ENCODE peak calls at places on chromosome 17, in six cellular contexts. Y is transverse colon, P is colonic mucosa, U is body of pancreas, V is prostate gland, X is heart right ventricle. R is an unnamed sample.

GRCh38 chr17:7204335-7204734 is 15.3 kb downstream of the DLG4 start:
- DNase-seq in Y (no peak), P (no peak), U (no peak), V (no peak), X (no peak), R (no peak)

GRCh38 chr17:37261286-37261685 is 114.5 kb upstream of the C17orf78 start:
- DNase-seq in Y (no peak), P (no peak), U (no peak), V (no peak), X (no peak), R (no peak)

GRCh38 chr17:73748521-73748920 is 104.3 kb upstream of the SDK2 start:
- DNase-seq in Y (no peak), P (no peak), U (no peak), V (no peak), X (no peak), R (no peak)

GRCh38 chr17:73694491-73694890 is 50.2 kb upstream of the SDK2 start:
- DNase-seq in Y (no peak), P (no peak), U (no peak), V (no peak), X (no peak), R (no peak)

GRCh38 chr17:6147054-6147453 is 76.9 kb downstream of the WSCD1 start:
- DNase-seq in Y (no peak), P (no peak), U (no peak), V (no peak), X (no peak), R (no peak)

GRCh38 chr17:49913226-49914095 is 55.5 kb upstream of the DLX4 start:
- DNase-seq in Y (no peak), P (no peak), U (no peak), V (no peak), X (no peak), R (no peak)

GRCh38 chr17:83133302-83134121 is 54.1 kb downstream of the METRNL start:
- DNase-seq in Y (peak; percentile 1), P (peak; percentile 4), U (no peak), V (no peak), X (no peak), R (no peak)

GRCh38 chr17:2689411-2690164 is 22.0 kb downstream of the CLUH start:
- DNase-seq in Y (no peak), P (no peak), U (peak; percentile 21), V (no peak), X (peak; percentile 14), R (no peak)

GRCh38 chr17:42585353-42585752 is 7.8 kb upstream of the PSMC3IP start:
- DNase-seq in Y (no peak), P (no peak), U (no peak), V (no peak), X (no peak), R (no peak)

GRCh38 chr17:20095366-20096080 is 86.4 kb downstream of the SPECC1 start:
- DNase-seq in Y (peak; percentile 22), P (no peak), U (peak; percentile 32), V (peak; percentile 21), X (peak; percentile 78), R (no peak)

GRCh38 chr17:69062860-69063621 is 2.3 kb upstream of the ABCA9 start:
- DNase-seq in Y (no peak), P (no peak), U (no peak), V (no peak), X (no peak), R (no peak)

GRCh38 chr17:55641559-55642160 is 81.0 kb downstream of the TMEM100 start:
- DNase-seq in Y (peak; percentile 57), P (peak; percentile 61), U (peak; percentile 38), V (peak; percentile 41), X (peak; percentile 48), R (no peak)

DNA sequence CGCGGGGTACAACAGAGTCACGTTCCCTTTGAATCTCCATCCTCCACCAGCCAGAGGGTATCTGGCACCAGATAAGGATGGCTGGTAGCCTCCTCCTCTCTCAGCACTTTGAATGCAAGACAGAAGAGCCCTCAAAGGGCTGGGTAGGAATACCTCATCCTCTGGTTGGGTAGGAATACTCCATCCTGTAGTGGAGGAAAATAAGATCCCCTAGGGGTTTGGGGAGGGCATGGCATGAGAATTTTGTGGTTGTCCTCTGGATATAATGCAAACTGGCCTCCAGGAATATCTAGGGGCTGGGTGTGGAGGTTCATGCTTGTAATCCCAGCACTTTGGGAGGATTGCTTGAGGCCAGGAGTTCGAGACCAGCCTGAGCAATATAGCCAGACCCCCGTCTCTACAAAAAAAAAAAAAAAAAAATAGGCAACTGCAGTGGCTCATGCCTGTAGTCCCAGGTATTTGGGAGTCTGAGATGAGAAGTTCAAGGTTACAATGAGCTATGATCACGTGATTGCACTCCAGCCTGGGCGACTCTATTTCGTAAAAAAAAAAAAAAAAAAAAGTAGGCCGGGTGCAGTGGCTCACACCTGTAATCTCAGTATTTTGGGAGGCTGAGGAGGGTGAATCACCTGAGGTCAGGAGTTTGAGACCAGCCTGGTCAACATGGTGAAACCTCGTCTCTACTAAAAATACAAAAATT is 2.7 kb downstream of the IGFBP4 start:
- DNase-seq in Y (no peak), P (no peak), U (no peak), V (no peak), X (no peak), R (no peak)
- H3K4me3 ChIP-seq in Y (peak overlapping the region; percentile 65), P (peak overlapping the region; percentile 74), U (no peak overlapping the region), V (peak overlapping the region; percentile 49), X (peak overlapping the region; percentile 67), R (no peak overlapping the region)

DNA sequence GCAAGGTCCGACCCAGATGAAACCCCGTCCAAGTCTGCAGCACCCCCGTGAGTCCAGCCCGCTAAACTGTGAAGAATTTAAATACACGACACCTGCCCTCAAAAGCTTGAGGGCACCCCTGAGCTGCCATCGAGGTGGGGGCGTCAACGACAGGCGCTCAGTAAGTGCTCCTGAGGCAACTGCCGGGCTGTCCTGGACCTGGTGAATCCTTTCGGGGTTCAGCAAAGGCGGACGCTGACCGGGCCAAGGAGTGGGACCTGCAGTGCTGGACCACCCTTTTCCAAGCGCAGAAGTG is 512 bp upstream of the ENDOV start:
- DNase-seq in Y (no peak), P (no peak), U (no peak), V (no peak), X (no peak), R (no peak)
- H3K27me3 ChIP-seq in Y (peaks cover 11% of the 10 kb centered on the region), P (no peaks in the 10 kb centered on the region), U (no peaks in the 10 kb centered on the region), V (no peaks in the 10 kb centered on the region), X (no peaks in the 10 kb centered on the region), R (no peaks in the 10 kb centered on the region)

GRCh38 chr17:38797828-38798227 is 1.5 kb downstream of the PIP4K2B start:
- DNase-seq in Y (no peak), P (no peak), U (no peak), V (no peak), X (no peak), R (no peak)
- H3K4me3 ChIP-seq in Y (no peak overlapping the region), P (peak overlapping the region; percentile 79), U (no peak overlapping the region), V (peak overlapping the region; percentile 88), X (peak overlapping the region; percentile 99), R (peak overlapping the region; percentile 78)

GRCh38 chr17:14301761-14302401 is 1.0 kb downstream of the HS3ST3B1 start:
- DNase-seq in Y (peak; percentile 43), P (peak; percentile 44), U (peak; percentile 31), V (no peak), X (peak; percentile 47), R (peak; percentile 68)
- H3K27me3 ChIP-seq in Y (peaks cover 95% of the 10 kb centered on the region), P (peaks cover 60% of the 10 kb centered on the region), U (no peaks in the 10 kb centered on the region), V (peaks cover 14% of the 10 kb centered on the region), X (peaks cover 74% of the 10 kb centered on the region), R (peaks cover 17% of the 10 kb centered on the region)

GRCh38 chr17:30291571-30292489 is at the start of gene BLMH:
- DNase-seq in Y (peak; percentile 84), P (peak; percentile 82), U (peak; percentile 81), V (peak; percentile 52), X (peak; percentile 86), R (peak; percentile 75)

GRCh38 chr17:30290077-30290476 is 1.7 kb downstream of the BLMH start:
- DNase-seq in Y (no peak), P (no peak), U (no peak), V (no peak), X (no peak), R (no peak)

GRCh38 chr17:30296499-30297038 is 4.8 kb upstream of the BLMH start:
- DNase-seq in Y (no peak), P (no peak), U (no peak), V (no peak), X (no peak), R (no peak)

GRCh38 chr17:30290696-30291570 is 811 bp downstream of the BLMH start:
- DNase-seq in Y (peak; percentile 58), P (peak; percentile 72), U (peak; percentile 51), V (peak; percentile 40), X (peak; percentile 28), R (peak; percentile 20)

DNA sequence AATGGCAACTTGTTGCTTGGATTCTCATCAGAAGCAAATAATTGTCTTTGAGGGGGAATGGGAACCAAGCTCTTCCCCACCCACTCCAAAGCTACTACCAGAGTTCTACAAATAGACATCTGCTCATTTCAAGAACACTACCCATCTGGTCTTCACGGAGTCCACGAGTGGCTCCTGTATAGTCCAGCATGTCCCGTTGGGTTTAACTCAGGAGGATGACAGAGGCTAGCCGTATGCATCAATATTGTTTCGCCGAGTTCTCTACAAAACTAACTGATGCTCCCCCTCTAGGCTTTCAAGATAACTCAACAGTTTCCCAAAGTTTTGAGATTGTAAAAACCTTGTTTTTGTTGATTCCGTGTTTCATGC is 730 bp upstream of the BLMH start:
- DNase-seq in Y (no peak), P (no peak), U (no peak), V (no peak), X (no peak), R (no peak)
- H3K4me3 ChIP-seq in Y (peak overlapping the region; percentile 95), P (peak overlapping the region; percentile 96), U (peak overlapping the region; percentile 98), V (peak overlapping the region; percentile 83), X (peak overlapping the region; percentile 98), R (peak overlapping the region; percentile 88)

GRCh38 chr17:79630120-79630519 is 19.3 kb upstream of the RBFOX3 start:
- DNase-seq in Y (no peak), P (no peak), U (no peak), V (no peak), X (no peak), R (no peak)
- H3K27me3 ChIP-seq in Y (no peaks in the 10 kb centered on the region), P (no peaks in the 10 kb centered on the region), U (no peaks in the 10 kb centered on the region), V (no peaks in the 10 kb centered on the region), X (peaks cover 39% of the 10 kb centered on the region), R (no peaks in the 10 kb centered on the region)